ENCODE peak calls at places on chromosomes 1 and 21, in four cellular contexts. B, E, L and Z are unnamed samples.

GRCh38 chr1:78237364-78237916 is 191.7 kb downstream of the GIPC2 start:
- DNase-seq in B (no peak), E (no peak), L (peak), Z (no peak)

GRCh38 chr1:1164701-1165451 is 8.8 kb upstream of the TTLL10 start:
- DNase-seq in B (no peak), E (no peak), L (no peak), Z (no peak)

GRCh38 chr21:34762761-34763160 is 94.0 kb downstream of the CLIC6 start:
- DNase-seq in B (no peak), E (no peak), L (no peak), Z (no peak)

GRCh38 chr1:238485062-238485905 is 594.6 kb upstream of the ZP4 start:
- DNase-seq in B (no peak), E (no peak), L (no peak), Z (no peak)

GRCh38 chr1:226700861-226701260 is 38.2 kb downstream of the ITPKB start:
- DNase-seq in B (no peak), E (no peak), L (no peak), Z (no peak)

GRCh38 chr1:154324241-154324640 is 1.1 kb upstream of the ATP8B2 start:
- DNase-seq in B (no peak), E (no peak), L (no peak), Z (no peak)

GRCh38 chr1:6911974-6912373 is 126.7 kb downstream of the CAMTA1 start:
- DNase-seq in B (no peak), E (no peak), L (peak), Z (peak)

GRCh38 chr21:37077403-37077802 is 4.3 kb downstream of the TTC3 start:
- DNase-seq in B (no peak), E (no peak), L (no peak), Z (no peak)

GRCh38 chr1:1318131-1318652 is 6.3 kb downstream of the INTS11 start:
- DNase-seq in B (no peak), E (no peak), L (no peak), Z (no peak)

GRCh38 chr1:17318262-17318661 is 10.3 kb downstream of the PADI4 start:
- DNase-seq in B (no peak), E (no peak), L (no peak), Z (no peak)

GRCh38 chr1:19476440-19477190 is 8.7 kb downstream of the CAPZB start:
- DNase-seq in B (peak), E (peak), L (no peak), Z (no peak)